ENCODE peak calls at places on chromosomes 5 and 9, in five cellular contexts. One of them, this sample, is unnamed.

GRCh38 chr5:148840531-148840930 is 14.1 kb downstream of the ADRB2 start:
- DNase-seq in IMR-90: peak
- DNase-seq in heart left ventricle: no peak
- DNase-seq in A673: no peak
- DNase-seq in ascending aorta: no peak
- DNase-seq in this sample: no peak

GRCh38 chr5:103424008-103424407 is 138.6 kb downstream of the NUDT12 start:
- DNase-seq in IMR-90: peak
- DNase-seq in heart left ventricle: no peak
- DNase-seq in A673: no peak
- DNase-seq in ascending aorta: no peak
- DNase-seq in this sample: peak

GRCh38 chr9:122374885-122375420 is 4.1 kb downstream of the PTGS1 start:
- DNase-seq in IMR-90: peak
- DNase-seq in heart left ventricle: peak
- DNase-seq in A673: no peak
- DNase-seq in ascending aorta: no peak
- DNase-seq in this sample: peak

GRCh38 chr5:147483961-147484707 is 25.7 kb downstream of the DPYSL3 start:
- DNase-seq in IMR-90: peak
- DNase-seq in heart left ventricle: peak
- DNase-seq in A673: peak
- DNase-seq in ascending aorta: no peak
- DNase-seq in this sample: peak

GRCh38 chr5:136028782-136029742 is at the start of gene TGFBI:
- DNase-seq in IMR-90: peak
- DNase-seq in heart left ventricle: peak
- DNase-seq in A673: peak
- DNase-seq in ascending aorta: no peak
- DNase-seq in this sample: no peak

GRCh38 chr5:2686725-2687124 is 64.8 kb downstream of the IRX2 start:
- DNase-seq in IMR-90: no peak
- DNase-seq in heart left ventricle: no peak
- DNase-seq in A673: no peak
- DNase-seq in ascending aorta: no peak
- DNase-seq in this sample: no peak

GRCh38 chr9:25716220-25716872 is 38.1 kb upstream of the TUSC1 start:
- DNase-seq in IMR-90: peak
- DNase-seq in heart left ventricle: peak
- DNase-seq in A673: no peak
- DNase-seq in ascending aorta: no peak
- DNase-seq in this sample: peak

GRCh38 chr5:936149-937144 is 43.8 kb downstream of the TRIP13 start:
- DNase-seq in IMR-90: no peak
- DNase-seq in heart left ventricle: no peak
- DNase-seq in A673: no peak
- DNase-seq in ascending aorta: no peak
- DNase-seq in this sample: no peak

GRCh38 chr9:21096172-21096900 is 18.6 kb upstream of the IFNB1 start:
- DNase-seq in IMR-90: peak
- DNase-seq in heart left ventricle: no peak
- DNase-seq in A673: no peak
- DNase-seq in ascending aorta: no peak
- DNase-seq in this sample: peak

GRCh38 chr5:171168177-171168576 is 140.9 kb upstream of the TLX3 start:
- DNase-seq in IMR-90: no peak
- DNase-seq in heart left ventricle: no peak
- DNase-seq in A673: no peak
- DNase-seq in ascending aorta: no peak
- DNase-seq in this sample: peak

GRCh38 chr5:133969654-133970324 is 1.4 kb upstream of the C5orf15 start:
- DNase-seq in IMR-90: peak
- DNase-seq in heart left ventricle: no peak
- DNase-seq in A673: no peak
- DNase-seq in ascending aorta: no peak
- DNase-seq in this sample: no peak

GRCh38 chr9:81687521-81688261 is 1.7 kb downstream of the TLE1 start:
- DNase-seq in IMR-90: no peak
- DNase-seq in heart left ventricle: peak
- DNase-seq in A673: peak
- DNase-seq in ascending aorta: no peak
- DNase-seq in this sample: peak

GRCh38 chr9:76365028-76365427 is 29.2 kb downstream of the RFK start:
- DNase-seq in IMR-90: peak
- DNase-seq in heart left ventricle: no peak
- DNase-seq in A673: peak
- DNase-seq in ascending aorta: no peak
- DNase-seq in this sample: peak

GRCh38 chr9:96868709-96869108 is 14.4 kb upstream of the ZNF782 start:
- DNase-seq in IMR-90: no peak
- DNase-seq in heart left ventricle: no peak
- DNase-seq in A673: no peak
- DNase-seq in ascending aorta: no peak
- DNase-seq in this sample: no peak

GRCh38 chr9:110452227-110452801 is 114.7 kb upstream of the TXNDC8 start:
- DNase-seq in IMR-90: peak
- DNase-seq in heart left ventricle: no peak
- DNase-seq in A673: peak
- DNase-seq in ascending aorta: no peak
- DNase-seq in this sample: no peak
- TF ChIP-seq CTCF in IMR-90: peak
- TF ChIP-seq CTCF in heart left ventricle: peak
- TF ChIP-seq CTCF in A673: peak
- TF ChIP-seq CTCF in ascending aorta: peak
- TF ChIP-seq CTCF in this sample: peak

DNA sequence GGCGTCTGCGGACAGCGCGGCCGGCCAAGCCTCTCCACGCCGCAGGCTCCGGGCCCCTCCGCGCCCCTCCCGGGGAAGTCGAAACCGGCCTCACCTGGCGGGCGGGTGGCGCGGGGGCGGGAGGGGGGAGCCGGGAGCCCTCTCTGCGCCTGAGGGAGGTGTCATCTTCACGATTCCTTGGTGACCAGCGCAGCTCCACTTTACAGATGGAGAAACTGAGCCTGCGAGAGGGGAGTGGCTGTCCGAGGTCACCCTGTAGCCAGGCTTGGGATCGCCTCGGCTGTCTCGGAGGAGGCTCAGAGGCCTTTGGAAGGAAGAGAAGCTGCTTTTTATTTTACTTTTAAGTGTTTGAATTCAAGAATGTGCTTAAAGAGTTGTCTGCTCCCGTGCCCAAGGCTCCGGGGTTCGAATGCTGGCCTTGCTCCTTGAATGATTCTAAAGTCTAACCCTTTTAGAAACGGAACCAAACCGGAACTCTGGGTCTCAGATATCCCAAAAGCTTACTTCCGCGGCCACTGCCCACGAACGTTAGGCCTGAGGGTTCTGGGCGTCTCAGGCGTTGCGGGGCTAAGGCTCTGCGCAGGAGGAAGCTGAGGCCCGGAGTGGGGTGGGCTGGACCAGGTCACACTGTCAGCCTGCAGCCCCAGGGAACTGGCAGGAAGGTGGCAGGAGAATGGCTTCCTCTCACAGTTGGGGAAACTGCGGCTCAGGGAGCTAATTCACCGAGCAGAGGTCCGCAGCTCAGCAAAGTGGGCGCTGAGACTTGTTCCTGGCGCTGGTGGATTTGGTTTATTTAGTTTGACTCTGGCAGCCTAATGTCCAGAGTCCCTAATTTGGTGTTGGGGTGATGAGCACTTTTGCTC is 827 bp downstream of the SUSD3 start:
- DNase-seq in IMR-90: no peak
- DNase-seq in heart left ventricle: no peak
- DNase-seq in A673: no peak
- DNase-seq in ascending aorta: no peak
- DNase-seq in this sample: no peak
- H3K27ac ChIP-seq in IMR-90: no peak
- H3K27ac ChIP-seq in heart left ventricle: no peak
- H3K27ac ChIP-seq in A673: no peak
- H3K27ac ChIP-seq in ascending aorta: peak
- H3K27ac ChIP-seq in this sample: no peak

GRCh38 chr5:176647030-176647869 is at the start of gene TSPAN17:
- DNase-seq in IMR-90: peak
- DNase-seq in heart left ventricle: peak
- DNase-seq in A673: peak
- DNase-seq in ascending aorta: peak
- DNase-seq in this sample: peak
- TF ChIP-seq CTCF in IMR-90: peak
- TF ChIP-seq CTCF in heart left ventricle: peak
- TF ChIP-seq CTCF in A673: peak
- TF ChIP-seq CTCF in ascending aorta: no peak
- TF ChIP-seq CTCF in this sample: no peak

DNA sequence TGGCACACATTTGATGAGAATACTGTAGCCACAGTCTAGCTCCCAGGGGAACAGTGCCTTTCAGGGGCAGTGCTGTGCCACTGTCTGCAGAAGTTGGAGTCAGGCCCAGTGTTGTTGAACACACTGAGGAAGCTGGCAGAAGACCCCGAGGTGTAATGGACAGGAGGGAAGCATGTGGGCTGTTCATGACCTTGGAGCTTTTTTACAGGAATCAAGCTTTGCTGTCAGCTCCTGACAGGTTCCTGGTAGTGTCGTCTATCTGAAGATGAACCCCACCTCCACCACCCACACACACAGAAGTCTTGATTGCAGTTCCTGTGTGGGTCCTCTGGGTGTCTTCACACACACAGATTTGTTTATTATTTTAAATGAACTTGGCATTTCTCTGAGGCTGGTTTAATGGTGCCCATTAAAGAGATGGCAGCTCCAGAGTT is 40.3 kb upstream of the TNFAIP8 start:
- DNase-seq in IMR-90: no peak
- DNase-seq in heart left ventricle: no peak
- DNase-seq in A673: peak
- DNase-seq in ascending aorta: no peak
- DNase-seq in this sample: no peak
- H3K27ac ChIP-seq in IMR-90: no peak
- H3K27ac ChIP-seq in heart left ventricle: no peak
- H3K27ac ChIP-seq in A673: no peak
- H3K27ac ChIP-seq in ascending aorta: no peak
- H3K27ac ChIP-seq in this sample: no peak

GRCh38 chr9:87725900-87726709 is at the start of gene CTSL:
- DNase-seq in IMR-90: peak
- DNase-seq in heart left ventricle: peak
- DNase-seq in A673: peak
- DNase-seq in ascending aorta: peak
- DNase-seq in this sample: peak
- TF ChIP-seq CTCF in IMR-90: peak
- TF ChIP-seq CTCF in heart left ventricle: peak
- TF ChIP-seq CTCF in A673: peak
- TF ChIP-seq CTCF in ascending aorta: no peak
- TF ChIP-seq CTCF in this sample: no peak

GRCh38 chr5:132198571-132198970 is 29.1 kb downstream of the P4HA2 start:
- DNase-seq in IMR-90: no peak
- DNase-seq in heart left ventricle: no peak
- DNase-seq in A673: no peak
- DNase-seq in ascending aorta: no peak
- DNase-seq in this sample: no peak
- H3K27ac ChIP-seq in IMR-90: no peak
- H3K27ac ChIP-seq in heart left ventricle: no peak
- H3K27ac ChIP-seq in A673: no peak
- H3K27ac ChIP-seq in ascending aorta: no peak
- H3K27ac ChIP-seq in this sample: no peak

GRCh38 chr9:117487555-117488175 is 72.8 kb upstream of the ASTN2 start:
- DNase-seq in IMR-90: peak
- DNase-seq in heart left ventricle: peak
- DNase-seq in A673: peak
- DNase-seq in ascending aorta: no peak
- DNase-seq in this sample: peak
- TF ChIP-seq CTCF in IMR-90: peak
- TF ChIP-seq CTCF in heart left ventricle: peak
- TF ChIP-seq CTCF in A673: peak
- TF ChIP-seq CTCF in ascending aorta: peak
- TF ChIP-seq CTCF in this sample: peak